ENCODE peak calls at places on chromosomes 12 and 14, in five cellular contexts. A, Q, Y, N and X are unnamed samples.

GRCh38 chr14:75294649-75295033 is 16.0 kb downstream of the FOS start:
- DNase-seq in A (no peak), Q (no peak), Y (no peak), N (no peak), X (no peak)

GRCh38 chr12:112183591-112184021 is 58.2 kb downstream of the TRAFD1 start:
- DNase-seq in Y (no peak), N (no peak), Q (no peak), A (no peak), X (no peak)

GRCh38 chr14:90502760-90503159 is 105.9 kb downstream of the CALM1 start:
- DNase-seq in Q (no peak), N (no peak), Y (no peak), A (no peak), X (no peak)

GRCh38 chr12:52231305-52232232 is 1.5 kb upstream of the KRT7 start:
- DNase-seq in Y (no peak), N (no peak), A (no peak), Q (no peak), X (no peak)

GRCh38 chr12:68903511-68903910 is 29.5 kb downstream of the CPM start:
- DNase-seq in Q (no peak), N (no peak), Y (no peak), A (no peak), X (no peak)

GRCh38 chr12:92953747-92954146 is 24.7 kb upstream of the EEA1 start:
- DNase-seq in Q (no peak), N (no peak), Y (no peak), A (no peak), X (no peak)

GRCh38 chr12:13000935-13001724 is 1.1 kb upstream of the HEBP1 start:
- DNase-seq in Q (peak), N (peak), A (peak), Y (no peak), X (no peak)

GRCh38 chr12:127260531-127260930 is 1006.4 kb upstream of the TMEM132C start:
- DNase-seq in Y (no peak), Q (no peak), N (no peak), A (no peak), X (no peak)

GRCh38 chr12:25313591-25313990 is 62.9 kb upstream of the KRAS start:
- DNase-seq in A (no peak), Y (no peak), N (no peak), Q (no peak), X (no peak)

GRCh38 chr14:77000340-77001235 is 27.9 kb downstream of the IRF2BPL start:
- DNase-seq in Q (no peak), Y (no peak), A (no peak), N (peak), X (no peak)

GRCh38 chr12:43480591-43480990 is 71.4 kb downstream of the ADAMTS20 start:
- DNase-seq in Y (no peak), N (no peak), A (no peak), Q (no peak), X (no peak)

GRCh38 chr12:65881965-65882413 is 57.7 kb downstream of the HMGA2 start:
- DNase-seq in A (peak), Q (peak), N (peak), Y (no peak), X (peak)

GRCh38 chr12:1650954-1651353 is 21.9 kb downstream of the WNT5B start:
- DNase-seq in Y (no peak), Q (no peak), A (no peak), N (no peak), X (no peak)

GRCh38 chr12:3527181-3527580 is 36.2 kb downstream of the PRMT8 start:
- DNase-seq in N (no peak), Y (no peak), A (no peak), Q (no peak), X (no peak)

GRCh38 chr14:99736600-99737371 is 52.7 kb downstream of the CYP46A1 start:
- DNase-seq in Y (no peak), A (no peak), N (no peak), Q (no peak), X (no peak)

GRCh38 chr12:20463920-20464524 is 95.7 kb downstream of the PDE3A start:
- DNase-seq in N (no peak), Q (no peak), A (no peak), Y (no peak), X (no peak)
- TF ChIP-seq CTCF in N (peak), Q (peak), A (peak), Y (peak), X (peak)

GRCh38 chr12:105334001-105334400 is 3.5 kb downstream of the C12orf75 start:
- DNase-seq in A (peak), N (no peak), Y (no peak), Q (no peak), X (no peak)
- H3K4me3 ChIP-seq in A (no peak), N (peak), Y (no peak), Q (no peak), X (peak)

GRCh38 chr12:6278439-6279255 is 31.8 kb upstream of the PLEKHG6 start:
- DNase-seq in Y (no peak), A (peak), Q (peak), N (peak), X (no peak)
- TF ChIP-seq CTCF in Y (peak), A (peak), Q (peak), N (peak), X (peak)

GRCh38 chr12:33672879-33673577 is 233.4 kb upstream of the SYT10 start:
- DNase-seq in A (no peak), Q (no peak), Y (no peak), N (no peak), X (no peak)
- H3K4me3 ChIP-seq in A (no peak), Q (no peak), Y (no peak), N (no peak), X (no peak)

DNA sequence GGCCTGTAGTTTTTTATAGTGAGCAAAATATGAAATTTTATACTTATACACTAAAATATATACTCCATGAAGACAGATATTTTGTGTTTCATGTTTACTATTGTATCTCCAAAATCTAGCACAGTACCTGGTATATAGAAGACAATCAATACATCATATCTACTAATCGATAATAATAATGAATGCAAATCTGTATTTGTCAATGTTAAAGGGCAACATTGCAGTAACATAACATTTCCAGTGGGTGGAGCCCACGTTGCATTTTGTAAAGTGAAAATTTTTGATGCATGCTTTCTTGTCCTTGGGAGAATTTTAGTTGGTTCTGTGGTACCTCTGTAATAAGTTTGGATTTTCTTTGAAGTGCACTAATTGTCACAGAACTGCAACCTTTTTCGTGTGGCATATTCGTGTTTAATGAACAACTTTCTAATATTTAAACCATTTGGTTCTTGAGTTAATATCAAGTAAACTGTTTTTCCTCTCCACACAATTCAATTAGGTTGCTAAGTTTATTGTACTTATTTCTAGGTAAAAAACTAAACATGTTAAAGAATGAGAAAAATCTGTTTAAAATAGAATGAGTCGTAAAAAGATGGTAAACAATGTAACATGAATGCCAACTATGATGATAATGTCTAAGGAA is 47.4 kb downstream of the AVPR1A start:
- DNase-seq in N (no peak), Q (no peak), Y (peak), A (no peak), X (no peak)
- TF ChIP-seq CTCF in N (peak), Q (peak), Y (peak), A (peak), X (peak)

GRCh38 chr12:122967151-122967550 is 888 bp upstream of the ABCB9 start:
- DNase-seq in A (peak), Y (no peak), N (no peak), Q (no peak), X (no peak)

GRCh38 chr12:122968104-122968503 is 1.8 kb upstream of the ABCB9 start:
- DNase-seq in N (no peak), Q (no peak), Y (no peak), A (no peak), X (no peak)

GRCh38 chr12:122965851-122966742 is at the start of gene ABCB9:
- DNase-seq in Q (peak), Y (no peak), A (peak), N (peak), X (peak)

GRCh38 chr12:122965356-122965755 is 907 bp downstream of the ABCB9 start:
- DNase-seq in Y (no peak), N (no peak), A (no peak), Q (no peak), X (no peak)

DNA sequence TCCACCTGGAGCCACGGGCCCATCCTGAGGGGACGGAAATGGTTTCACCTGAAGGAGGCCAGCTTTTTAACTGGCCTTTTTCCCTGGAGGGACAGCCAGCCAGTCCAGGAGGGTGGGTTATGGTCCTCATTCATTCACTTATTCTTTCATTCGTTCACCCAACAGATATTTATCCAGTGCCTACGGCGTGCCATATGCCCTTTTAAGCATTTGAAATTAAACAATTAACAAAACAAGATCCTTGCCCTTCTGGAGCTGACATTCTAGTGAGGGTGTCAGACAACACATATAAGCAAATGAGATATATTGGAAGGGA is 438 bp upstream of the ABCB9 start:
- DNase-seq in Q (no peak), Y (no peak), A (no peak), N (no peak), X (no peak)
- H3K4me3 ChIP-seq in Q (no peak), Y (peak), A (no peak), N (peak), X (peak)

GRCh38 chr12:61654698-61655097 is 605.5 kb upstream of the USP15 start:
- DNase-seq in A (no peak), Q (no peak), N (no peak), Y (no peak), X (no peak)
- TF ChIP-seq CTCF in A (no peak), Q (no peak), N (no peak), Y (peak), X (no peak)

DNA sequence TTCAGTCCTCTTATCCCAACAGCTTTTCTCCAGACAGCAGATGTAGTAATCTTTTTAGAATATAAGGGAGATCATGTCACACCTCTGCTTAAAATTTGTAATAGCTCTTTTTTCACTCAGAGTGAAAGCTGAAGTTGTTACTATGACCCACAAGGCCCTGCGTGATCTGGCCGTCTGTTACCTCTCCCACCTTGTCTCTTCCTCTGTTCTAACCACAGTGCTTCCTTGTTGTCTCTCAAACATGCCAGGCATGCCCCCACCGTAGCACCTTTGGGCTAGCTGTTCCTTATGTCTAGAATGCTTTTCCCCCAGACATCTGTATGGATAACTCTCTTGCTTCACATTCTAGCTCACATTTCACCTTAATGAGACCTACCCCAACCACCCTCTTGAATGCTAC is 6.5 kb downstream of the NECAP1 start:
- DNase-seq in Q (no peak), A (no peak), Y (no peak), N (no peak), X (no peak)
- H3K4me3 ChIP-seq in Q (no peak), A (no peak), Y (no peak), N (no peak), X (no peak)

GRCh38 chr12:85310456-85311076 is 30.5 kb downstream of the ALX1 start:
- DNase-seq in Q (no peak), Y (no peak), N (no peak), A (no peak), X (peak)
- TF ChIP-seq CTCF in Q (peak), Y (peak), N (peak), A (peak), X (peak)